ENCODE peak calls at places on chromosomes 4 and X, in ten cellular contexts. K is MM.1S; C is mucosa of descending colon; R is cortex of kidney; N is SW480; L is stimulated activated CD8-positive, alpha-beta memory T cell treated with anti-CD3 and anti-CD28 coated beads, Interleukin-15, amount 100 ng/mL, for 24 hours; S is NCI-H748 treated with DMSO at 0.1 percent for 48 hours; Y is Ammon's horn; D is Kasumi-1; E is GM13977. G is an unnamed sample.

GRCh38 chrX:15745179-15745578 is 7.1 kb downstream of the CA5B start:
- DNase-seq in Y (no peak), C (no peak), E (no peak), S (no peak), D (no peak), K (no peak), R (no peak), L (no peak), N (no peak), G (no peak)

GRCh38 chrX:10615931-10616780 is 4.2 kb downstream of the MID1 start:
- DNase-seq in E (peak), L (no peak), Y (peak), R (no peak), D (peak), N (peak), C (peak), S (peak), K (no peak), G (peak)

GRCh38 chr4:37666625-37667071 is 19.5 kb downstream of the RELL1 start:
- DNase-seq in D (peak), C (peak), S (no peak), Y (no peak), N (peak), K (no peak), E (no peak), R (no peak), L (no peak), G (no peak)

GRCh38 chr4:95092762-95093161 is 335.0 kb downstream of the BMPR1B start:
- DNase-seq in R (no peak), Y (no peak), E (no peak), N (no peak), K (peak), D (no peak), C (no peak), S (peak), L (no peak), G (no peak)

GRCh38 chrX:47664737-47665136 is 5.8 kb upstream of the UXT start:
- DNase-seq in L (no peak), N (no peak), Y (no peak), S (no peak), R (no peak), K (no peak), C (no peak), D (no peak), E (no peak), G (no peak)

GRCh38 chr4:1036976-1037810 is 25.8 kb downstream of the FGFRL1 start:
- DNase-seq in L (no peak), K (no peak), Y (no peak), S (no peak), R (no peak), D (no peak), E (no peak), C (no peak), N (no peak), G (no peak)

GRCh38 chr4:99082192-99082591 is 6.4 kb downstream of the ADH5 start:
- DNase-seq in S (no peak), Y (no peak), E (no peak), R (no peak), C (no peak), N (no peak), D (no peak), L (no peak), K (no peak), G (no peak)

GRCh38 chr4:122584517-122584916 is 36.3 kb downstream of the IL21 start:
- DNase-seq in S (no peak), R (no peak), Y (peak), E (peak), C (no peak), L (no peak), D (peak), N (no peak), K (peak), G (no peak)

GRCh38 chrX:83319023-83319422 is 189.1 kb upstream of the POU3F4 start:
- DNase-seq in N (no peak), Y (no peak), E (no peak), S (no peak), K (no peak), R (no peak), L (no peak), C (no peak), D (no peak), G (no peak)

GRCh38 chr4:119835511-119835910 is 206.9 kb upstream of the PDE5A start:
- DNase-seq in E (no peak), D (no peak), L (no peak), S (no peak), Y (no peak), R (no peak), K (no peak), N (no peak), C (peak), G (no peak)

GRCh38 chr4:139229534-139230039 is 50.4 kb downstream of the MGARP start:
- DNase-seq in D (peak), E (peak), C (peak), R (no peak), N (peak), S (peak), L (no peak), K (peak), Y (peak), G (peak)

GRCh38 chr4:82798168-82799005 is at the start of gene SCD5:
- DNase-seq in C (peak), Y (peak), R (no peak), L (peak), K (peak), D (peak), N (peak), S (peak), E (peak), G (peak)

GRCh38 chrX:25968920-25969319 is 169.2 kb upstream of the MAGEB18 start:
- DNase-seq in C (no peak), E (peak), Y (no peak), K (peak), S (peak), R (no peak), N (no peak), L (no peak), D (peak), G (peak)

GRCh38 chr4:33722800-33723511 is 2521.4 kb downstream of the ARAP2 start:
- DNase-seq in E (no peak), K (no peak), N (no peak), C (no peak), S (peak), R (no peak), Y (peak), L (no peak), D (no peak), G (no peak)

GRCh38 chrX:49202022-49202421 is 2.0 kb upstream of the SYP start:
- DNase-seq in E (no peak), R (no peak), D (no peak), N (no peak), Y (no peak), S (no peak), L (no peak), K (no peak), C (no peak), G (no peak)

GRCh38 chrX:111349934-111350333 is 62.1 kb downstream of the DCX start:
- DNase-seq in E (no peak), S (no peak), D (no peak), N (no peak), K (no peak), C (no peak), R (no peak), L (no peak), Y (no peak), G (no peak)

GRCh38 chr4:18105023-18106011 is 83.8 kb upstream of the LCORL start:
- DNase-seq in K (peak), D (no peak), Y (no peak), R (no peak), C (peak), L (no peak), S (no peak), E (peak), N (no peak), G (no peak)

GRCh38 chrX:42944381-42944998 is 166.5 kb upstream of the PPP1R2C start:
- DNase-seq in S (no peak), L (no peak), E (no peak), R (no peak), Y (no peak), C (no peak), D (no peak), N (no peak), K (peak), G (no peak)